ENCODE peak calls at places on chromosomes 7 and 10, in five cellular contexts. M is body of pancreas, A is heart left ventricle, L is H1, J is transverse colon. U is an unnamed sample.

GRCh38 chr10:26697163-26697921 is at the start of gene PDSS1:
- DNase-seq in M (peak; percentile 67), A (peak; percentile 77), L (peak; percentile 82), J (peak; percentile 81), U (peak; percentile 94)

GRCh38 chr7:148699772-148700629 is 1.3 kb downstream of the CUL1 start:
- DNase-seq in M (no peak), A (no peak), L (no peak), J (no peak), U (no peak)

GRCh38 chr7:95509199-95509598 is 23.5 kb downstream of the ASB4 start:
- DNase-seq in M (peak; percentile 42), A (no peak), L (no peak), J (no peak), U (no peak)

GRCh38 chr10:102352066-102352715 is 43.3 kb upstream of the NFKB2 start:
- DNase-seq in M (peak; percentile 45), A (peak; percentile 50), L (peak; percentile 86), J (peak; percentile 59), U (no peak)

GRCh38 chr7:114026486-114027089 is 107.8 kb upstream of the PPP1R3A start:
- DNase-seq in M (peak; percentile 37), A (no peak), L (no peak), J (no peak), U (no peak)

GRCh38 chr10:132410779-132411532 is 14.0 kb downstream of the PWWP2B start:
- DNase-seq in M (peak; percentile 86), A (no peak), L (no peak), J (no peak), U (no peak)

GRCh38 chr7:128937647-128938523 is at the start of gene IRF5:
- DNase-seq in M (peak; percentile 82), A (peak; percentile 50), L (no peak), J (peak; percentile 81), U (no peak)

GRCh38 chr10:33120700-33121099 is 162.7 kb upstream of the ITGB1 start:
- DNase-seq in M (no peak), A (no peak), L (no peak), J (no peak), U (no peak)

GRCh38 chr7:44287488-44288380 is 37.7 kb downstream of the CAMK2B start:
- DNase-seq in M (no peak), A (peak; percentile 9), L (peak; percentile 37), J (peak; percentile 2), U (no peak)

GRCh38 chr7:1693991-1694524 is 24.0 kb downstream of the ELFN1 start:
- DNase-seq in M (no peak), A (peak; percentile 38), L (peak; percentile 88), J (no peak), U (peak; percentile 81)

GRCh38 chr10:2351566-2351965 is 614.2 kb upstream of the ADARB2 start:
- DNase-seq in M (no peak), A (no peak), L (no peak), J (no peak), U (no peak)

GRCh38 chr10:103661198-103661950 is 167.9 kb downstream of the NEURL1 start:
- DNase-seq in M (peak; percentile 63), A (peak; percentile 87), L (peak; percentile 78), J (peak; percentile 77), U (peak; percentile 88)

GRCh38 chr10:102674566-102674965 is 30.3 kb downstream of the TRIM8 start:
- DNase-seq in M (no peak), A (no peak), L (no peak), J (no peak), U (no peak)

GRCh38 chr10:23171232-23171876 is 20.8 kb upstream of the PTF1A start:
- DNase-seq in M (peak; percentile 56), A (no peak), L (peak; percentile 81), J (no peak), U (no peak)

GRCh38 chr7:4738711-4739527 is 36.5 kb upstream of the AP5Z1 start:
- DNase-seq in M (peak; percentile 52), A (peak; percentile 73), L (peak; percentile 51), J (no peak), U (no peak)

GRCh38 chr7:77759294-77759889 is 38.8 kb downstream of the TMEM60 start:
- DNase-seq in M (peak; percentile 81), A (no peak), L (peak; percentile 78), J (peak; percentile 66), U (no peak)

GRCh38 chr7:134966691-134967090 is 19.6 kb upstream of the AGBL3 start:
- DNase-seq in M (no peak), A (no peak), L (no peak), J (no peak), U (no peak)

GRCh38 chr7:134963031-134963430 is 23.3 kb upstream of the AGBL3 start:
- DNase-seq in M (no peak), A (no peak), L (no peak), J (no peak), U (no peak)

GRCh38 chr7:134957005-134957404 is 29.3 kb upstream of the AGBL3 start:
- DNase-seq in M (no peak), A (no peak), L (no peak), J (no peak), U (no peak)

GRCh38 chr7:134959810-134960209 is 26.5 kb upstream of the AGBL3 start:
- DNase-seq in M (no peak), A (no peak), L (no peak), J (no peak), U (no peak)

GRCh38 chr7:134962270-134962669 is 24.0 kb upstream of the AGBL3 start:
- DNase-seq in M (no peak), A (no peak), L (no peak), J (no peak), U (no peak)
- TF ChIP-seq CTCF in M (no peak), A (no peak), L (no peak), J (no peak), U (no peak)

DNA sequence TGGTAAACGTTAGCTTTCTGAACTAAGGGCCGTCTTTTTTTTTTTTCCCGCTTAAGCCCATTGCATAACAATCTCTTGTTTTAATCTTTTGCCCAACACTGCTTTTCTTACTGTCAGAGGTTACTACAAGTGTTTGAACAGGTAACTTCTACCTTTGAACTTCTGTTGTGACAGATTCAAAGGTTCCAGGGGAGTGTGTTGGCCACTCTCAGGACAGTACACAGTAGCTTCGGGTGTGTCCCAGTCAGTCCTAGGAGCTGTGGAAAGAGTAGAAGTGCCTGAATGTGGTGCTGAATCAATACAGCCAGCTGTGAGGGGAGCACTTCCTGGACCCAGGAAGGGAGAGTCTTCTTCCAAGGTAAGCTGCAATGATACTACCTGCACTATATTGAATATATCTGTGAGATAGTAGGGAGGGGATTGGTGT is at the start of gene ACSL5:
- DNase-seq in M (no peak), A (no peak), L (no peak), J (peak; percentile 73), U (no peak)
- TF ChIP-seq POLR2A in M (no peak), A (no peak), L (no peak), J (peak; percentile 81), U (no peak)

GRCh38 chr10:48604039-48604407 is 850 bp downstream of the ARHGAP22 start:
- DNase-seq in M (no peak), A (no peak), L (no peak), J (no peak), U (no peak)
- H3K4me3 ChIP-seq in M (no peak overlapping the region), A (peak overlapping the region; percentile 53), L (no peak overlapping the region), J (no peak overlapping the region), U (no peak overlapping the region)

GRCh38 chr7:51060536-51060935 is 256.1 kb downstream of the COBL start:
- DNase-seq in M (no peak), A (no peak), L (no peak), J (no peak), U (no peak)
- TF ChIP-seq CTCF in M (no peak), A (no peak), L (no peak), J (no peak), U (no peak)

GRCh38 chr10:46020871-46021553 is 9.4 kb downstream of the NCOA4 start:
- DNase-seq in M (no peak), A (no peak), L (no peak), J (no peak), U (no peak)

GRCh38 chr10:46026106-46026505 is 4.3 kb downstream of the NCOA4 start:
- DNase-seq in M (no peak), A (no peak), L (no peak), J (no peak), U (no peak)

GRCh38 chr10:46020344-46020656 is 10.1 kb downstream of the NCOA4 start:
- DNase-seq in M (no peak), A (no peak), L (no peak), J (no peak), U (no peak)

GRCh38 chr10:46024948-46025347 is 5.5 kb downstream of the NCOA4 start:
- DNase-seq in M (no peak), A (no peak), L (no peak), J (no peak), U (no peak)

DNA sequence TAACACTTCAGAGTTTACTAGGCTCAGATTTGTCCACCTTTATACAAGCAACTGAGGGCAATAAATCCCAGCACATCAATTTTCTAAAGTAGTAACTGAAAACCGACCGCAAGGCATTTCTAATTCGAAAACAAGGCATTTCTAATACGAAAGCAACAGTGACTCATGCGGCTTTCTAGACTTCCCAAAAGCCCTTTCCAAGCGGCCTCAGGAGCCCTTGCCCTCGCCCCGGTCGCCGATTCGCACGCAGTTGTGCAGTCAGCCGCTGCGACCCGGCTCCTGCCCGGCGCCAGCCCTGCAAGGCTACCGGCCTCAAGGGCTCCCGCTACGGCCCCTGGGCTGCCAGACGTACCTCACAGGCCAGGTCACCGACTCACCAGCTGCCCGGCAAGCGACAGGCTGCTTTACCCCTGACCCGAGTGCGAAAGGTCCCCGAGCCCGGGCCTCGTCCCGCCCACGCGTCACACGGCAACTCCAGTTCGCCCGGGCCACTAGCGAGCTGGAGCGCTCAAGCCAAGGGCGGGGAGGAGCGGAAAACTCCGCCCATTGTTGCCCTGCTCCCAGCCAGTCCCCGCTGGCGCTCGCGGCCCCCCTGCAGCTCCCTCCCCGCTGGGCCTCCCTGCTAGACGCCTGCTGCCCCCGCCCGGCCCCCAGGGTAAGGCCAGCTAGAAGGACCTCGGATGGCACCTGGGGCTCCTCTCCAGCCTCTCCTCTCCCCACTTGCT is 7.3 kb downstream of the NCOA4 start:
- DNase-seq in M (peak; percentile 92), A (peak; percentile 97), L (peak; percentile 88), J (peak; percentile 93), U (peak; percentile 86)
- TF ChIP-seq POLR2A in M (no peak), A (peak; percentile 11), L (no peak), J (peak; percentile 64), U (no peak)

DNA sequence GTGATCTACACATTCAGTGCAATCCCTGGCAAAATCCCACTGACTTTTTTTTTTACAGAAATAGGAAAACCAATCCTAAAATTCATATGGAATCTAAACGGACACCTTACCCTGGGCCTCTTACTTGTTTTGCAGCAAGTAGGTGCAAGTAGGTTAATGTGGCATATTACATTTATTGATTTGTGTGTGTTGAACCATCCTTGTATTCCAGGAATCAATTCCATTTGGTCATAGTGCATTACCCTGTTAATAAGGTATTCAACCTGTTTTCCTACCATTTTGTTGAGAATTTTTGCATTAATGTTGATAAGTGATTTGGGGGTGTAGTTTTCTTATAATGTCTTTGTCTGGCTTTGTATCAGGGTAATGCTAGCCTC is 13.6 kb upstream of the FKBP9 start:
- DNase-seq in M (no peak), A (no peak), L (no peak), J (no peak), U (no peak)
- H3K4me3 ChIP-seq in M (no peak overlapping the region), A (no peak overlapping the region), L (no peak overlapping the region), J (peak overlapping the region; percentile 87), U (no peak overlapping the region)

GRCh38 chr10:44465430-44466115 is 80.7 kb upstream of the CXCL12 start:
- DNase-seq in M (no peak), A (no peak), L (no peak), J (no peak), U (no peak)
- TF ChIP-seq CTCF in M (no peak), A (no peak), L (no peak), J (no peak), U (no peak)